ENCODE peak calls at places on chromosomes 4 and X, in ten cellular contexts. One of them, this sample, is unnamed.

GRCh38 chr4:107740950-107741701 is 21.1 kb upstream of the PAPSS1 start:
- DNase-seq in bronchial epithelial cell: no peak
- DNase-seq in CD8-positive, alpha-beta T cell: no peak
- DNase-seq in lower lobe of right lung: no peak
- DNase-seq in MM.1S: no peak
- DNase-seq in HL-60: no peak
- DNase-seq in astrocyte: peak; percentile 25
- DNase-seq in heart right ventricle: peak; percentile 57
- DNase-seq in GM06990: no peak
- DNase-seq in AG04450: peak; percentile 24
- DNase-seq in this sample: peak; percentile 53

GRCh38 chrX:6707497-6707896 is 172.6 kb upstream of the VCX3A start:
- DNase-seq in GM06990: no peak
- DNase-seq in astrocyte: no peak
- DNase-seq in CD8-positive, alpha-beta T cell: no peak
- DNase-seq in lower lobe of right lung: no peak
- DNase-seq in AG04450: no peak
- DNase-seq in MM.1S: no peak
- DNase-seq in bronchial epithelial cell: no peak
- DNase-seq in HL-60: no peak
- DNase-seq in heart right ventricle: no peak
- DNase-seq in this sample: no peak

GRCh38 chrX:50927127-50927526 is 16.6 kb downstream of the BMP15 start:
- DNase-seq in heart right ventricle: no peak
- DNase-seq in AG04450: no peak
- DNase-seq in HL-60: no peak
- DNase-seq in lower lobe of right lung: no peak
- DNase-seq in CD8-positive, alpha-beta T cell: no peak
- DNase-seq in GM06990: no peak
- DNase-seq in astrocyte: no peak
- DNase-seq in bronchial epithelial cell: no peak
- DNase-seq in MM.1S: no peak
- DNase-seq in this sample: no peak

GRCh38 chr4:17616283-17616682 is 1.8 kb downstream of the MED28 start:
- DNase-seq in bronchial epithelial cell: no peak
- DNase-seq in heart right ventricle: no peak
- DNase-seq in astrocyte: no peak
- DNase-seq in GM06990: no peak
- DNase-seq in HL-60: no peak
- DNase-seq in lower lobe of right lung: no peak
- DNase-seq in MM.1S: no peak
- DNase-seq in AG04450: no peak
- DNase-seq in CD8-positive, alpha-beta T cell: no peak
- DNase-seq in this sample: no peak

GRCh38 chrX:10379848-10380247 is 223.1 kb downstream of the CLCN4 start:
- DNase-seq in bronchial epithelial cell: no peak
- DNase-seq in MM.1S: no peak
- DNase-seq in astrocyte: no peak
- DNase-seq in lower lobe of right lung: no peak
- DNase-seq in CD8-positive, alpha-beta T cell: no peak
- DNase-seq in GM06990: no peak
- DNase-seq in heart right ventricle: no peak
- DNase-seq in AG04450: no peak
- DNase-seq in HL-60: no peak
- DNase-seq in this sample: no peak

GRCh38 chr4:80139668-80140067 is 57.6 kb upstream of the PRDM8 start:
- DNase-seq in astrocyte: no peak
- DNase-seq in AG04450: no peak
- DNase-seq in GM06990: no peak
- DNase-seq in lower lobe of right lung: no peak
- DNase-seq in bronchial epithelial cell: no peak
- DNase-seq in CD8-positive, alpha-beta T cell: no peak
- DNase-seq in heart right ventricle: no peak
- DNase-seq in MM.1S: no peak
- DNase-seq in HL-60: no peak
- DNase-seq in this sample: no peak

GRCh38 chrX:100750901-100751300 is 19.0 kb upstream of the SYTL4 start:
- DNase-seq in CD8-positive, alpha-beta T cell: no peak
- DNase-seq in AG04450: no peak
- DNase-seq in astrocyte: no peak
- DNase-seq in lower lobe of right lung: no peak
- DNase-seq in HL-60: no peak
- DNase-seq in GM06990: no peak
- DNase-seq in heart right ventricle: no peak
- DNase-seq in bronchial epithelial cell: no peak
- DNase-seq in MM.1S: no peak
- DNase-seq in this sample: no peak

GRCh38 chrX:88838392-88838791 is 91.4 kb downstream of the CPXCR1 start:
- DNase-seq in lower lobe of right lung: no peak
- DNase-seq in CD8-positive, alpha-beta T cell: no peak
- DNase-seq in MM.1S: no peak
- DNase-seq in HL-60: no peak
- DNase-seq in AG04450: no peak
- DNase-seq in astrocyte: no peak
- DNase-seq in heart right ventricle: no peak
- DNase-seq in GM06990: no peak
- DNase-seq in bronchial epithelial cell: no peak
- DNase-seq in this sample: no peak

GRCh38 chr4:47930971-47931804 is 16.8 kb upstream of the NFXL1 start:
- DNase-seq in GM06990: no peak
- DNase-seq in CD8-positive, alpha-beta T cell: no peak
- DNase-seq in heart right ventricle: no peak
- DNase-seq in astrocyte: peak; percentile 82
- DNase-seq in AG04450: no peak
- DNase-seq in lower lobe of right lung: no peak
- DNase-seq in HL-60: no peak
- DNase-seq in bronchial epithelial cell: peak; percentile 54
- DNase-seq in MM.1S: no peak
- DNase-seq in this sample: no peak

GRCh38 chrX:14529288-14529989 is at the start of gene GLRA2:
- DNase-seq in bronchial epithelial cell: no peak
- DNase-seq in lower lobe of right lung: no peak
- DNase-seq in astrocyte: no peak
- DNase-seq in HL-60: no peak
- DNase-seq in GM06990: no peak
- DNase-seq in heart right ventricle: no peak
- DNase-seq in CD8-positive, alpha-beta T cell: no peak
- DNase-seq in MM.1S: peak; percentile 33
- DNase-seq in AG04450: no peak
- DNase-seq in this sample: no peak

GRCh38 chrX:151082077-151082948 is 94.1 kb upstream of the GPR50 start:
- DNase-seq in lower lobe of right lung: peak; percentile 76
- DNase-seq in AG04450: peak; percentile 6
- DNase-seq in MM.1S: peak; percentile 57
- DNase-seq in heart right ventricle: peak; percentile 25
- DNase-seq in CD8-positive, alpha-beta T cell: peak; percentile 22
- DNase-seq in GM06990: peak; percentile 54
- DNase-seq in bronchial epithelial cell: peak; percentile 17
- DNase-seq in HL-60: peak; percentile 56
- DNase-seq in astrocyte: peak; percentile 7
- DNase-seq in this sample: no peak

GRCh38 chr4:5127556-5127955 is 76.3 kb downstream of the STK32B start:
- DNase-seq in HL-60: no peak
- DNase-seq in heart right ventricle: no peak
- DNase-seq in bronchial epithelial cell: no peak
- DNase-seq in astrocyte: peak; percentile 6
- DNase-seq in MM.1S: no peak
- DNase-seq in CD8-positive, alpha-beta T cell: no peak
- DNase-seq in GM06990: no peak
- DNase-seq in AG04450: no peak
- DNase-seq in lower lobe of right lung: no peak
- DNase-seq in this sample: no peak

GRCh38 chrX:120840826-120841225 is 34.8 kb downstream of the CT47B1 start:
- DNase-seq in lower lobe of right lung: no peak
- DNase-seq in GM06990: no peak
- DNase-seq in heart right ventricle: no peak
- DNase-seq in CD8-positive, alpha-beta T cell: no peak
- DNase-seq in MM.1S: no peak
- DNase-seq in AG04450: no peak
- DNase-seq in bronchial epithelial cell: peak; percentile 40
- DNase-seq in HL-60: no peak
- DNase-seq in astrocyte: peak; percentile 66
- DNase-seq in this sample: no peak

GRCh38 chrX:40698851-40699250 is 36.5 kb downstream of the MED14 start:
- DNase-seq in astrocyte: no peak
- DNase-seq in HL-60: no peak
- DNase-seq in bronchial epithelial cell: no peak
- DNase-seq in MM.1S: no peak
- DNase-seq in heart right ventricle: no peak
- DNase-seq in GM06990: no peak
- DNase-seq in lower lobe of right lung: no peak
- DNase-seq in CD8-positive, alpha-beta T cell: no peak
- DNase-seq in AG04450: no peak
- DNase-seq in this sample: no peak

DNA sequence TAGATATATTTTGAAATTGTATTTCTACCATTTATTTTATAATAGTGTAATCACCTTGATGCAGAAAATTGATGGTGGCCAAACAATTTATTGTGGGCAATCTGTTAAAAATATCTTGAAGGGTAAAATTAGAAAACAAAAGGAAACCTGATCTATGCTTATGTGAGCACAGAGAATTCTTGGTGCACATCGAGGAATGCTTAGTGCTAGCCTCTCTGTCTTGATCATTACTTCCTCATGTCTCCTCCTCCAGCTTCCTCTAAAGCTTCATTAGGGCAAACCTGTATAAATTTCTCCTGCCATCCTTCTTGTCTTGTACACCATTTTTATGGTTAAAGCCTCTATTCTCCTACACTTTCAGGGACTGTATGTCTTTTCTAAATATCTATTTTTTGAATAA is 725.8 kb downstream of the RAPGEF2 start:
- DNase-seq in lower lobe of right lung: no peak
- DNase-seq in heart right ventricle: no peak
- DNase-seq in AG04450: no peak
- DNase-seq in CD8-positive, alpha-beta T cell: no peak
- DNase-seq in GM06990: no peak
- DNase-seq in MM.1S: no peak
- DNase-seq in astrocyte: no peak
- DNase-seq in bronchial epithelial cell: no peak
- DNase-seq in HL-60: no peak
- DNase-seq in this sample: no peak
- H3K4me3 ChIP-seq in lower lobe of right lung: no peak overlapping the region
- H3K4me3 ChIP-seq in heart right ventricle: no peak overlapping the region
- H3K4me3 ChIP-seq in AG04450: no peak overlapping the region
- H3K4me3 ChIP-seq in CD8-positive, alpha-beta T cell: no peak overlapping the region
- H3K4me3 ChIP-seq in GM06990: no peak overlapping the region
- H3K4me3 ChIP-seq in MM.1S: no peak overlapping the region
- H3K4me3 ChIP-seq in astrocyte: no peak overlapping the region
- H3K4me3 ChIP-seq in bronchial epithelial cell: no peak overlapping the region
- H3K4me3 ChIP-seq in HL-60: no peak overlapping the region
- H3K4me3 ChIP-seq in this sample: no peak overlapping the region

DNA sequence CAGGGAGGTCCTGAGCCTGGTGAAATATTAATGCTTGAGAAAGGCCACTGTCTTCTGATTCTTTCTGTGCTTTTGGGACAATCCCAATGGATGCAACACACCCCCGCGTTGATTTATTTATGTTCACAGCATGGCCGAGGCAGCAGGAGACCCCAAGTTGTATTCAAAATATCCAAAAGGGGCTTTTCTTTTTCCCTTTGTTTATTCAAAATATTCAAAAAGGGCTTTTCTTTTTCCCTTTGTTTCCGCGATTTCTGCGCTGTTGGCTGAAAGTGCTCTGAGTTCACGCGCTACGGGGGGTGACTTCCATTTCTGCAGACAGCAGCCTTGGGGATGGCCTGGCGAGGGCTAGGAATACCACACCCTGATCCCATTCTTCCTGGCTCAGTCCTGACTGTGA is 59.5 kb upstream of the PPP2R3B start:
- DNase-seq in HL-60: no peak
- DNase-seq in heart right ventricle: no peak
- DNase-seq in astrocyte: no peak
- DNase-seq in AG04450: no peak
- DNase-seq in CD8-positive, alpha-beta T cell: no peak
- DNase-seq in GM06990: no peak
- DNase-seq in bronchial epithelial cell: no peak
- DNase-seq in MM.1S: no peak
- DNase-seq in lower lobe of right lung: peak; percentile 14
- DNase-seq in this sample: no peak
- H3K27me3 ChIP-seq in HL-60: no peaks in the 10 kb centered on the region
- H3K27me3 ChIP-seq in heart right ventricle: no peaks in the 10 kb centered on the region
- H3K27me3 ChIP-seq in astrocyte: no peaks in the 10 kb centered on the region
- H3K27me3 ChIP-seq in AG04450: no peaks in the 10 kb centered on the region
- H3K27me3 ChIP-seq in CD8-positive, alpha-beta T cell: no peaks in the 10 kb centered on the region
- H3K27me3 ChIP-seq in GM06990: no peaks in the 10 kb centered on the region
- H3K27me3 ChIP-seq in bronchial epithelial cell: no peaks in the 10 kb centered on the region
- H3K27me3 ChIP-seq in MM.1S: no peaks in the 10 kb centered on the region
- H3K27me3 ChIP-seq in lower lobe of right lung: peaks cover 4% of the 10 kb centered on the region
- H3K27me3 ChIP-seq in this sample: no peaks in the 10 kb centered on the region

GRCh38 chrX:79268788-79269187 is 98.3 kb downstream of the ITM2A start:
- DNase-seq in astrocyte: no peak
- DNase-seq in GM06990: no peak
- DNase-seq in heart right ventricle: no peak
- DNase-seq in MM.1S: no peak
- DNase-seq in AG04450: no peak
- DNase-seq in HL-60: no peak
- DNase-seq in CD8-positive, alpha-beta T cell: no peak
- DNase-seq in bronchial epithelial cell: no peak
- DNase-seq in lower lobe of right lung: no peak
- DNase-seq in this sample: no peak

GRCh38 chrX:79266702-79267101 is 100.4 kb downstream of the ITM2A start:
- DNase-seq in CD8-positive, alpha-beta T cell: no peak
- DNase-seq in GM06990: no peak
- DNase-seq in MM.1S: peak; percentile 72
- DNase-seq in astrocyte: no peak
- DNase-seq in AG04450: no peak
- DNase-seq in HL-60: no peak
- DNase-seq in lower lobe of right lung: no peak
- DNase-seq in bronchial epithelial cell: no peak
- DNase-seq in heart right ventricle: no peak
- DNase-seq in this sample: no peak

DNA sequence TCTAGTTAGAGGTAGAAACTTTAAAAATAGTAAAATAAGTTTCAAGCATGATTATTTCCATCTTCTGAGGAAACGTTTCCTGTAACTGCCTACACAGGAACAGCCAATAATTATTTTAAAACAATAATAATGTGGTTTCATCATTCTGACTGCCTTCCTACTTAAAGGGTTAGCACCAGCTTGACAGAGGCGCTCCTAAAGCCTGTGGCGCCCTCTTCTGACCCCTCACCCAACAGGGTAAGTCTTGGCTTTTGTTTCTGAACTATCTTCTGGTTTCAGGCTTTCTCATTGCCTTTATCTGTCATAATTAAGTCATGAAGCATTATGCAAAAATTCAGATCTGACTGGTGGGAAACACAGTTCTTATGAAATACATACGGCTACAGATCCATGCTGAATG is 96.7 kb downstream of the ITM2A start:
- DNase-seq in lower lobe of right lung: peak; percentile 46
- DNase-seq in GM06990: peak; percentile 53
- DNase-seq in AG04450: no peak
- DNase-seq in CD8-positive, alpha-beta T cell: peak; percentile 47
- DNase-seq in HL-60: peak; percentile 65
- DNase-seq in heart right ventricle: peak; percentile 44
- DNase-seq in bronchial epithelial cell: no peak
- DNase-seq in astrocyte: no peak
- DNase-seq in MM.1S: peak; percentile 80
- DNase-seq in this sample: no peak
- TF ChIP-seq CTCF in lower lobe of right lung: peak; percentile 42
- TF ChIP-seq CTCF in GM06990: peak; percentile 82
- TF ChIP-seq CTCF in AG04450: no peak
- TF ChIP-seq CTCF in CD8-positive, alpha-beta T cell: peak; percentile 69
- TF ChIP-seq CTCF in HL-60: peak; percentile 20
- TF ChIP-seq CTCF in heart right ventricle: peak; percentile 38
- TF ChIP-seq CTCF in bronchial epithelial cell: no peak
- TF ChIP-seq CTCF in astrocyte: no peak
- TF ChIP-seq CTCF in MM.1S: peak; percentile 85
- TF ChIP-seq CTCF in this sample: no peak

GRCh38 chrX:17719651-17720050 is 17.6 kb upstream of the SCML1 start:
- DNase-seq in AG04450: no peak
- DNase-seq in CD8-positive, alpha-beta T cell: no peak
- DNase-seq in lower lobe of right lung: no peak
- DNase-seq in bronchial epithelial cell: no peak
- DNase-seq in GM06990: no peak
- DNase-seq in heart right ventricle: no peak
- DNase-seq in MM.1S: no peak
- DNase-seq in HL-60: no peak
- DNase-seq in astrocyte: no peak
- DNase-seq in this sample: no peak
- H3K4me3 ChIP-seq in AG04450: no peak overlapping the region
- H3K4me3 ChIP-seq in CD8-positive, alpha-beta T cell: no peak overlapping the region
- H3K4me3 ChIP-seq in lower lobe of right lung: no peak overlapping the region
- H3K4me3 ChIP-seq in bronchial epithelial cell: no peak overlapping the region
- H3K4me3 ChIP-seq in GM06990: no peak overlapping the region
- H3K4me3 ChIP-seq in heart right ventricle: no peak overlapping the region
- H3K4me3 ChIP-seq in MM.1S: no peak overlapping the region
- H3K4me3 ChIP-seq in HL-60: no peak overlapping the region
- H3K4me3 ChIP-seq in astrocyte: no peak overlapping the region
- H3K4me3 ChIP-seq in this sample: no peak overlapping the region